ENCODE peak calls at places on chromosomes 4 and X, in nine cellular contexts. A is mammary epithelial cell, Z is neural progenitor cell, C is MM.1S, D is heart left ventricle, I is GM06990, K is psoas muscle, N is HFF-Myc, Q is HL-60. U is an unnamed sample.

GRCh38 chrX:151019837-151020236 is 36.7 kb downstream of the HMGB3 start:
- DNase-seq in A (peak; percentile 59), Z (no peak), C (no peak), D (no peak), I (no peak), K (no peak), N (peak; percentile 16), Q (no peak), U (peak; percentile 25)

GRCh38 chrX:87409113-87409841 is 108.3 kb upstream of the KLHL4 start:
- DNase-seq in A (peak; percentile 68), Z (no peak), C (no peak), D (peak; percentile 43), I (no peak), K (peak; percentile 30), N (no peak), Q (peak; percentile 34), U (peak; percentile 91)

GRCh38 chr4:98150092-98150761 is 7.0 kb upstream of the STPG2 start:
- DNase-seq in A (no peak), Z (no peak), C (no peak), D (no peak), I (no peak), K (no peak), N (no peak), Q (no peak), U (no peak)

GRCh38 chr4:110632506-110633357 is 9.9 kb upstream of the PITX2 start:
- DNase-seq in A (no peak), Z (peak; percentile 59), C (no peak), D (no peak), I (no peak), K (no peak), N (no peak), Q (no peak), U (no peak)

GRCh38 chr4:151933122-151933827 is 172.5 kb upstream of the GATB start:
- DNase-seq in A (no peak), Z (no peak), C (no peak), D (peak; percentile 54), I (no peak), K (no peak), N (no peak), Q (no peak), U (no peak)

GRCh38 chr4:168755643-168756482 is 254.2 kb downstream of the CBR4 start:
- DNase-seq in A (peak; percentile 50), Z (no peak), C (no peak), D (no peak), I (no peak), K (no peak), N (no peak), Q (no peak), U (no peak)

GRCh38 chrX:135185795-135186443 is 14.7 kb upstream of the CT55 start:
- DNase-seq in A (peak; percentile 53), Z (peak; percentile 65), C (peak; percentile 41), D (no peak), I (no peak), K (no peak), N (peak; percentile 22), Q (no peak), U (peak; percentile 16)

GRCh38 chrX:81564851-81565250 is 362.9 kb downstream of the SH3BGRL start:
- DNase-seq in A (no peak), Z (no peak), C (no peak), D (no peak), I (no peak), K (no peak), N (no peak), Q (no peak), U (no peak)

GRCh38 chrX:129791961-129792570 is 12.3 kb downstream of the SASH3 start:
- DNase-seq in A (no peak), Z (no peak), C (no peak), D (no peak), I (no peak), K (no peak), N (no peak), Q (no peak), U (no peak)

GRCh38 chr4:46450556-46450955 is 60.6 kb upstream of the GABRA2 start:
- DNase-seq in A (no peak), Z (no peak), C (no peak), D (no peak), I (no peak), K (no peak), N (no peak), Q (no peak), U (no peak)

GRCh38 chr4:93384897-93385296 is 443.7 kb upstream of the ATOH1 start:
- DNase-seq in A (no peak), Z (no peak), C (no peak), D (no peak), I (no peak), K (no peak), N (no peak), Q (no peak), U (peak; percentile 18)

GRCh38 chr4:123705419-123705818 is 308.8 kb downstream of the SPRY1 start:
- DNase-seq in A (no peak), Z (no peak), C (no peak), D (no peak), I (no peak), K (no peak), N (no peak), Q (no peak), U (no peak)

GRCh38 chr4:2301221-2301642 is 39.3 kb upstream of the MXD4 start:
- DNase-seq in A (no peak), Z (no peak), C (no peak), D (no peak), I (no peak), K (no peak), N (no peak), Q (no peak), U (no peak)

GRCh38 chr4:88320780-88321373 is 36.5 kb upstream of the PPM1K start:
- DNase-seq in A (no peak), Z (no peak), C (peak; percentile 70), D (peak; percentile 31), I (peak; percentile 62), K (no peak), N (no peak), Q (peak; percentile 13), U (no peak)

GRCh38 chr4:71962622-71963264 is 69.1 kb upstream of the NPFFR2 start:
- DNase-seq in A (no peak), Z (no peak), C (no peak), D (no peak), I (no peak), K (no peak), N (no peak), Q (no peak), U (no peak)

GRCh38 chr4:179695175-179695574 is 2252.9 kb upstream of the AGA start:
- DNase-seq in A (peak; percentile 5), Z (no peak), C (no peak), D (no peak), I (no peak), K (no peak), N (no peak), Q (no peak), U (no peak)

GRCh38 chrX:138711399-138712347 is at the start of gene FGF13:
- DNase-seq in A (no peak), Z (peak; percentile 79), C (peak; percentile 68), D (peak; percentile 28), I (no peak), K (peak; percentile 17), N (no peak), Q (no peak), U (no peak)

GRCh38 chr4:73589261-73589847 is 30.9 kb downstream of the RASSF6 start:
- DNase-seq in A (peak; percentile 86), Z (no peak), C (peak; percentile 48), D (no peak), I (peak; percentile 18), K (no peak), N (peak; percentile 37), Q (no peak), U (no peak)

GRCh38 chr4:73586040-73586439 is 34.2 kb downstream of the RASSF6 start:
- DNase-seq in A (no peak), Z (no peak), C (no peak), D (no peak), I (no peak), K (no peak), N (no peak), Q (no peak), U (no peak)

GRCh38 chr4:73588613-73589012 is 31.6 kb downstream of the RASSF6 start:
- DNase-seq in A (no peak), Z (no peak), C (no peak), D (no peak), I (no peak), K (no peak), N (no peak), Q (no peak), U (no peak)

GRCh38 chr4:73585345-73585744 is 34.9 kb downstream of the RASSF6 start:
- DNase-seq in A (no peak), Z (no peak), C (no peak), D (no peak), I (no peak), K (no peak), N (no peak), Q (no peak), U (no peak)

GRCh38 chr4:73583661-73584060 is 36.6 kb downstream of the RASSF6 start:
- DNase-seq in A (no peak), Z (no peak), C (no peak), D (no peak), I (no peak), K (no peak), N (no peak), Q (no peak), U (no peak)
- TF ChIP-seq CTCF in A (no peak), Z (no peak), C (no peak), D (no peak), I (no peak), K (no peak), N (no peak), Q (no peak), U (no peak)

GRCh38 chr4:18042754-18043153 is 21.2 kb upstream of the LCORL start:
- DNase-seq in A (no peak), Z (peak; percentile 4), C (no peak), D (no peak), I (no peak), K (no peak), N (no peak), Q (no peak), U (no peak)
- TF ChIP-seq CTCF in A (peak; percentile 27), Z (peak; percentile 44), C (peak; percentile 41), D (no peak), I (peak; percentile 28), K (no peak), N (peak; percentile 15), Q (no peak), U (peak; percentile 37)

GRCh38 chr4:125243835-125244397 is 70.8 kb upstream of the FAT4 start:
- DNase-seq in A (peak; percentile 51), Z (no peak), C (no peak), D (no peak), I (no peak), K (no peak), N (no peak), Q (no peak), U (no peak)

GRCh38 chr4:125244848-125245450 is 69.8 kb upstream of the FAT4 start:
- DNase-seq in A (peak; percentile 14), Z (no peak), C (peak; percentile 28), D (no peak), I (no peak), K (no peak), N (no peak), Q (no peak), U (no peak)
- TF ChIP-seq CTCF in A (peak; percentile 36), Z (peak; percentile 55), C (peak; percentile 35), D (no peak), I (no peak), K (peak; percentile 57), N (no peak), Q (no peak), U (no peak)

DNA sequence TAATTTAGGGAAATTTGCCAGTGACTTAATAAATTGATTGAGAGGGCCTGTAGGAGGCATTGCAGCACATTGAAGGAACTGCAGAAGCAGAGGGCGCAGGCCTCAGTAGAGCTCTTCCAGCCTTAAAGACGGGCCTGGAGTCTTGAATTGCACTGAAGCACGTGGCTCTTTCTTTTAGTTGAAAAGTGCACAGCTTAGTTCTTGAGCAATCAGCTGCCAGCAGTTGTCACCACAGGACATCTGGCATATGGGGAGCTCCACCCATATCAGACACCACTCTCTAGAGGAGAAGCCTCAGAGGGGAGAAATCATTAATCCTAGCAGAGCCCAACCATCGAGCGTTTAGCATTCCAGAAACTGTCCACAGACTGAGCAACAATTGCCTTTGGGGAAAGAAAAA is 16.0 kb upstream of the FGF16 start:
- DNase-seq in A (no peak), Z (no peak), C (no peak), D (no peak), I (no peak), K (peak; percentile 26), N (peak; percentile 27), Q (peak; percentile 53), U (no peak)
- TF ChIP-seq CTCF in A (no peak), Z (no peak), C (no peak), D (no peak), I (no peak), K (no peak), N (no peak), Q (no peak), U (no peak)